ENCODE peak calls at places on chromosomes 4 and X, in four cellular contexts. U is PC-3, M is fibroblast of mammary gland, O is foreskin keratinocyte. F is an unnamed sample.

GRCh38 chrX:71941145-71941544 is 30.5 kb downstream of the NHSL2 start:
- DNase-seq in M (peak), O (no peak), U (no peak), F (no peak)

GRCh38 chrX:38117485-38117884 is 103.2 kb downstream of the SRPX start:
- DNase-seq in O (no peak), U (no peak), M (peak), F (peak)

GRCh38 chrX:37912797-37913196 is 65.4 kb upstream of the DYNLT3 start:
- DNase-seq in U (no peak), O (peak), M (no peak), F (no peak)

GRCh38 chr4:168304744-168305459 is 13.7 kb downstream of the DDX60 start:
- DNase-seq in O (peak), U (peak), M (peak), F (peak)

GRCh38 chr4:96603635-96604034 is 763.7 kb downstream of the PDHA2 start:
- DNase-seq in M (no peak), O (no peak), U (no peak), F (peak)

GRCh38 chr4:147019061-147019460 is 73.4 kb upstream of the TTC29 start:
- DNase-seq in M (peak), U (peak), O (peak), F (peak)

GRCh38 chrX:11724122-11725017 is 33.7 kb upstream of the MSL3 start:
- DNase-seq in O (peak), U (peak), M (peak), F (peak)

GRCh38 chr4:5373327-5373726 is 322.0 kb downstream of the STK32B start:
- DNase-seq in O (no peak), U (no peak), M (no peak), F (no peak)

GRCh38 chr4:67934628-67935027 is 28.7 kb downstream of the TMPRSS11A start:
- DNase-seq in U (no peak), M (no peak), O (peak), F (no peak)

GRCh38 chrX:101595739-101596419 is 21.9 kb downstream of the ARMCX6 start:
- DNase-seq in M (peak), U (peak), O (peak), F (peak)

GRCh38 chrX:2696698-2697215 is 5.7 kb downstream of the CD99 start:
- DNase-seq in O (peak), U (peak), M (peak), F (peak)

GRCh38 chrX:46903458-46904242 is 8.6 kb upstream of the JADE3 start:
- DNase-seq in U (peak), O (peak), M (peak), F (peak)
- TF ChIP-seq CTCF in U (peak), O (peak), M (peak), F (peak)

GRCh38 chr4:95544433-95545103 is 4.2 kb downstream of the UNC5C start:
- DNase-seq in U (no peak), M (no peak), O (no peak), F (peak)
- TF ChIP-seq CTCF in U (peak), M (no peak), O (peak), F (peak)

GRCh38 chrX:95509474-95509873 is 1175.2 kb upstream of the DIAPH2 start:
- DNase-seq in O (no peak), M (no peak), U (no peak), F (no peak)

DNA sequence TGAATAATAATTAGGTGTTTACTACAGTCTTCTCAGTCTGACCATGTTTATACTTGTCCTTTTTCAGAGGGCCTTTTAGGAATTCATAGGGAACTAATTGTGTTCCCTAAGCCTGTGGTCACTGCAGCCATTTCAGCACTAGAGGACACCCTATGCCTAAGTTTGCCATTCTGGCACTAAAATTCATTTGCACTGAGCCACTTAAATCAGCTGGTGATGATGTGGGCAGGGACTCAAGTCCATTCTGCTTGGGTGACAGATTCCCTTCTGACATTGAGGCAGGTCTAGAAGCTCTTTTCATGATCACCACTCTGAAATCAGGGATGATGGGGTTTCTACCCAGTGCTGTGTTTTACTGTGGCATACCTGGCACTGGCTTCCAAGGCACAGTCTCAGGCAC is 1178.9 kb upstream of the DIAPH2 start:
- DNase-seq in O (no peak), M (no peak), U (no peak), F (no peak)
- TF ChIP-seq CTCF in O (no peak), M (no peak), U (peak), F (no peak)

GRCh38 chrX:119638725-119639471 is 32.7 kb upstream of the NKRF start:
- DNase-seq in M (no peak), O (no peak), U (peak), F (peak)
- TF ChIP-seq CTCF in M (no peak), O (no peak), U (no peak), F (no peak)

GRCh38 chr4:64911846-64912245 is 502.6 kb upstream of the TECRL start:
- DNase-seq in O (no peak), U (peak), M (no peak), F (no peak)
- TF ChIP-seq CTCF in O (peak), U (peak), M (no peak), F (no peak)

DNA sequence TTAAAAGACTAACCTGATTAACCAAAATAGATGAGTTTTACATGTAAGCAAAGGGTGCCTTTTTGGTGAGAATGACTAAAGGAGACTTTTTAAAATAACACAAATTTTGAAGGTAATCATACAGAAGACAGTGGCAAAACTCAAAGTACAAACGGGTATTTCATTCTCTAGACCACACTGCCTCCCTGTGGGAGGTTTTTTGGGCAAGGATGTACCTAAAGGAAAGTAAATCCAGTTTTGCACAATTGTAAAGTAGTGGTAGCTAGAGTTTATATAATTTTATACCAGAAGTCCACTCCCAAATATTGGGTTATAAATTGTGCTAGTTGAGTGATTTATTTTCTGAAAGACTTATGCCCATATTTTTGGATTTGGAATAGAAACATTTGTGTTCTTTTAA is 201.0 kb downstream of the PAPSS1 start:
- DNase-seq in U (peak), M (peak), O (peak), F (peak)
- TF ChIP-seq CTCF in U (peak), M (peak), O (peak), F (peak)

GRCh38 chrX:115018040-115018647 is 728 bp upstream of the IL13RA2 start:
- DNase-seq in M (peak), O (no peak), U (no peak), F (peak)
- TF ChIP-seq CTCF in M (peak), O (peak), U (no peak), F (no peak)

GRCh38 chr4:48105230-48105629 is 28.8 kb downstream of the TXK start:
- DNase-seq in M (no peak), U (no peak), O (no peak), F (no peak)

GRCh38 chr4:48103483-48104139 is 30.4 kb downstream of the TXK start:
- DNase-seq in M (no peak), U (no peak), O (peak), F (no peak)

GRCh38 chr4:48100248-48100647 is 33.8 kb downstream of the TXK start:
- DNase-seq in O (no peak), M (no peak), U (no peak), F (no peak)

DNA sequence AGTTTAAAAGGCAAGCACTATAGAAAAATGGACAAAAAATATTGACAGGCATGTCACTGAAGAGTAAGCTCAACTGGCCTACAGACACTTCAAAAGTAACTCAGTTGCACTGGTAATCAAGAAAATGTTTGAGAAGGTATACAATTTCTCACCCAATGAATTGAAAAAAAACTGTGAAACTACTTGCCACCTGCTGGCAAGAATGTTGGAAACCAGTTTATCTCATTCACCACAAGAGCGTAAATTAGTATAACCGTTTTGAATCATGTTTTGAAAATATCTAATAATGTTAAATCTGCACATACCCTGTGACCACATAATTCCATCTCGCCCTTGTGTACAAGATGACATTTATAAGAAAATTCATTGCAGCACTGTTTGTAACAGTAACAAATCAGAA is 31.7 kb downstream of the TXK start:
- DNase-seq in M (no peak), O (no peak), U (peak), F (peak)
- TF ChIP-seq CTCF in M (peak), O (peak), U (peak), F (peak)

GRCh38 chr4:165462009-165462408 is 83.2 kb downstream of the CPE start:
- DNase-seq in O (no peak), U (no peak), M (no peak), F (no peak)
- TF ChIP-seq CTCF in O (no peak), U (no peak), M (peak), F (peak)

DNA sequence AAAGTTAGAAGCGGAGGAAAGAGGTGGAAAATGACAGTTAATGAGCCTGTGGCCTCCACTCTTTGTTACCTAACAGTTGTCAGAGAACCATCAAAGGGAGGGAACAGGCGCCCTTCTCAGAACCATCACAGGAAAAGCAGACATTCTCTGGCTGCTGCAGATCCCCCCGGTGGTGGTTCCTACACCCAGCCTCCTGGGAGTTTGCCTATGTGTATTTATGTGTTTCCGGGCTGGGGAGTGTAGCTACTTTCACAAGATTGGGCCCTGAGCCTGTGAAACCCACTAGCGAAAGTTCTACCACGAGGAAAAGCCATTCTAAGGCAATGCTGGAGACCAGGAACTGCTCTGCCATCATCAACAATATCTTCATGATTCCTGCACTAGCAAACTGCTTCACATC is 52.7 kb upstream of the BCOR start:
- DNase-seq in U (peak), O (no peak), M (no peak), F (no peak)
- TF ChIP-seq CTCF in U (no peak), O (peak), M (no peak), F (no peak)

F was measured in choroid plexus epithelial cell.